ENCODE peak calls at places on chromosomes 3 and 15, in ten cellular contexts. I is upper lobe of right lung, N is fibroblast of mammary gland, W is mucosa of gallbladder, A is activated B cell treated with CpG ODN at 0.5 μM for 24 hours, O is hypothalamus, F is NCI-H2081, J is putamen, L is islet precursor cell, Y is cerebellar cortex. D is an unnamed sample.

GRCh38 chr3:112048911-112049310 is 14.4 kb downstream of the TMPRSS7 start:
- DNase-seq in I (peak), N (no peak), W (no peak), A (no peak), O (no peak), F (no peak), J (no peak), L (peak), Y (no peak), D (no peak)

GRCh38 chr3:158168996-158169573 is 59.2 kb downstream of the RSRC1 start:
- DNase-seq in I (no peak), N (no peak), W (no peak), A (no peak), O (no peak), F (no peak), J (no peak), L (no peak), Y (peak), D (no peak)

GRCh38 chr3:154050216-154050615 is 71.0 kb upstream of the ARHGEF26 start:
- DNase-seq in I (no peak), N (peak), W (no peak), A (no peak), O (no peak), F (no peak), J (no peak), L (no peak), Y (no peak), D (no peak)

GRCh38 chr15:83210619-83211018 is 3.0 kb upstream of the HDGFL3 start:
- DNase-seq in I (no peak), N (peak), W (no peak), A (no peak), O (no peak), F (peak), J (no peak), L (peak), Y (peak), D (peak)

GRCh38 chr3:13785351-13785750 is 94.5 kb downstream of the WNT7A start:
- DNase-seq in I (peak), N (no peak), W (no peak), A (no peak), O (no peak), F (no peak), J (no peak), L (no peak), Y (no peak), D (no peak)

GRCh38 chr15:51312754-51313390 is 25.5 kb downstream of the CYP19A1 start:
- DNase-seq in I (no peak), N (peak), W (no peak), A (no peak), O (no peak), F (no peak), J (peak), L (no peak), Y (no peak), D (no peak)

GRCh38 chr15:88375234-88375926 is 91.8 kb downstream of the MRPL46 start:
- DNase-seq in I (no peak), N (peak), W (no peak), A (no peak), O (no peak), F (no peak), J (peak), L (peak), Y (no peak), D (no peak)

GRCh38 chr3:184663756-184664155 is 48.1 kb downstream of the MAGEF1 start:
- DNase-seq in I (no peak), N (peak), W (no peak), A (no peak), O (no peak), F (no peak), J (no peak), L (no peak), Y (no peak), D (no peak)

GRCh38 chr3:134134698-134135415 is 105.1 kb upstream of the SLCO2A1 start:
- DNase-seq in I (no peak), N (peak), W (no peak), A (no peak), O (no peak), F (no peak), J (no peak), L (no peak), Y (no peak), D (no peak)

GRCh38 chr15:69484837-69485236 is 32.2 kb downstream of the RPLP1 start:
- DNase-seq in I (no peak), N (no peak), W (no peak), A (no peak), O (no peak), F (no peak), J (no peak), L (peak), Y (no peak), D (no peak)

GRCh38 chr3:59609967-59610366 is 560.1 kb upstream of the CFAP20DC start:
- DNase-seq in I (no peak), N (peak), W (no peak), A (no peak), O (no peak), F (peak), J (no peak), L (no peak), Y (no peak), D (no peak)

GRCh38 chr3:180180795-180181194 is 144.1 kb upstream of the PEX5L start:
- DNase-seq in I (no peak), N (peak), W (no peak), A (no peak), O (no peak), F (no peak), J (no peak), L (no peak), Y (no peak), D (no peak)